ENCODE peak calls at places on chromosomes 13 and 19, in nine cellular contexts. A, E, G, I, L, S, J, Z and W are unnamed samples.

GRCh38 chr19:47444388-47444821 is 25.1 kb upstream of the MEIS3 start:
- DNase-seq in A (peak; percentile 78), E (no peak), G (peak; percentile 66), I (no peak), L (peak; percentile 68), S (no peak), J (no peak), Z (no peak), W (no peak)

GRCh38 chr13:106357198-106357597 is 178.3 kb downstream of the EFNB2 start:
- DNase-seq in A (no peak), E (no peak), G (no peak), I (no peak), L (no peak), S (no peak), J (no peak), Z (no peak), W (no peak)

GRCh38 chr13:49926019-49926418 is 10.1 kb downstream of the SPRYD7 start:
- DNase-seq in A (no peak), E (no peak), G (no peak), I (no peak), L (no peak), S (no peak), J (no peak), Z (no peak), W (no peak)

GRCh38 chr13:109235901-109236300 is 550.5 kb downstream of the IRS2 start:
- DNase-seq in A (no peak), E (no peak), G (no peak), I (no peak), L (no peak), S (no peak), J (no peak), Z (no peak), W (no peak)

GRCh38 chr19:10861118-10861651 is 10.2 kb upstream of the CARM1 start:
- DNase-seq in A (peak; percentile 66), E (peak; percentile 33), G (peak; percentile 29), I (no peak), L (peak; percentile 31), S (no peak), J (no peak), Z (no peak), W (peak; percentile 56)

GRCh38 chr19:44626067-44626624 is 12.8 kb downstream of the IGSF23 start:
- DNase-seq in A (no peak), E (peak; percentile 98), G (no peak), I (peak; percentile 86), L (no peak), S (no peak), J (no peak), Z (no peak), W (peak; percentile 94)

GRCh38 chr13:19767966-19768365 is 14.8 kb downstream of the PSPC1 start:
- DNase-seq in A (no peak), E (no peak), G (no peak), I (no peak), L (no peak), S (no peak), J (no peak), Z (no peak), W (no peak)

GRCh38 chr13:112110479-112110878 is 43.5 kb downstream of the SOX1 start:
- DNase-seq in A (no peak), E (no peak), G (no peak), I (no peak), L (no peak), S (no peak), J (no peak), Z (no peak), W (no peak)

GRCh38 chr13:19805765-19806164 is 23.0 kb upstream of the PSPC1 start:
- DNase-seq in A (no peak), E (no peak), G (no peak), I (no peak), L (no peak), S (no peak), J (no peak), Z (no peak), W (no peak)

GRCh38 chr13:113123226-113124150 is 889 bp downstream of the F10 start:
- DNase-seq in A (peak; percentile 38), E (no peak), G (peak; percentile 46), I (no peak), L (no peak), S (no peak), J (no peak), Z (no peak), W (no peak)
- TF ChIP-seq CTCF in A (no peak), E (peak; percentile 35), G (no peak), I (peak; percentile 26), L (no peak), S (no peak), J (no peak), Z (no peak), W (peak; percentile 45)

DNA sequence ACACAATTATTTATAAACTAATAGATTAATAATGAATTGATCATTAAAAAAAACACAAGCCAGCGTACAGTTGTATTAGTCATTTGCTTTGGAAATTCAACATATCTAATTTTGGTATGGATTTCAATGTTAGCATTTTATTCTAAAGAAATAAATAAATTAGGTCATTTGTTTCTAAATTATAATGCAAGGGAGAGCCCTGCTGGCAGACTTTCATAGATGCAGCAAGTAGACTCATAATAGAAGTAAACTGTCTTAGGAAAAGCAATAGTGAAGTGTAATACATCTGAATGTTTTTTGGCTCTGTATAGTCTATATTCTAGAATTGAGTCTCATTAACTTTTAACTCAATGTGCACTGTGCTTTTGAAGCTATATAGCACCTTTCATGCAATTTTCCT is 982.4 kb upstream of the MIR17HG start:
- DNase-seq in A (no peak), E (peak; percentile 7), G (no peak), I (no peak), L (no peak), S (no peak), J (no peak), Z (no peak), W (peak; percentile 69)
- TF ChIP-seq CTCF in A (no peak), E (peak; percentile 25), G (no peak), I (no peak), L (peak; percentile 48), S (peak; percentile 28), J (no peak), Z (no peak), W (peak; percentile 58)

GRCh38 chr13:101211261-101211660 is 205.0 kb downstream of the NALCN start:
- DNase-seq in A (no peak), E (peak; percentile 58), G (no peak), I (no peak), L (no peak), S (no peak), J (no peak), Z (no peak), W (peak; percentile 65)
- TF ChIP-seq CTCF in A (no peak), E (no peak), G (no peak), I (no peak), L (no peak), S (no peak), J (no peak), Z (no peak), W (no peak)

GRCh38 chr13:26221721-26222522 is at the start of gene RNF6:
- DNase-seq in A (peak; percentile 77), E (peak; percentile 99), G (peak; percentile 94), I (peak; percentile 98), L (peak; percentile 95), S (peak; percentile 97), J (peak; percentile 89), Z (peak; percentile 96), W (peak; percentile 100)
- TF ChIP-seq CTCF in A (no peak), E (no peak), G (no peak), I (no peak), L (no peak), S (no peak), J (no peak), Z (no peak), W (no peak)

DNA sequence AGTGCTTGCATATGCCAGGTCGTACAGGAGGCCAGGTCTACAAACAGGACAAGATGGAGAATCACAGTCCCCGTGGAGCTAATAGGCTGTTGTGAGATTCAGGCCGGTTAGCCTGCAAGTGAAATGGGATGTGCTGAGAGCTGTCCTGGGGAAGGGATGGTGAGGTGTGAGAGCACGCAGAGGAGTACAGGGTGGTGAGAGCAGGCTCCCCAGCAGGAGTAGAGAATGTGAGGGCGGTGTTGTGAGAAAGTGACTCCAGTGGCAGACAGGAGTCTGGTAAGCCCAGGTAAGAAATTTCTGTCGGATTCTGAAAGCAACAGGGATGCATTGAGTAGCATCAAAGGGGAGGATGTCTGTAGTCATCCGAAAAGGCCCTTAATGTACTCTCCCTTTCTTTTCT is 50.7 kb upstream of the GPR183 start:
- DNase-seq in A (no peak), E (no peak), G (no peak), I (no peak), L (no peak), S (no peak), J (no peak), Z (no peak), W (no peak)
- TF ChIP-seq CTCF in A (no peak), E (no peak), G (no peak), I (no peak), L (no peak), S (no peak), J (no peak), Z (no peak), W (no peak)

GRCh38 chr13:64158910-64159309 is 2743.3 kb upstream of the PCDH20 start:
- DNase-seq in A (no peak), E (peak; percentile 67), G (no peak), I (no peak), L (no peak), S (no peak), J (no peak), Z (no peak), W (peak; percentile 74)

DNA sequence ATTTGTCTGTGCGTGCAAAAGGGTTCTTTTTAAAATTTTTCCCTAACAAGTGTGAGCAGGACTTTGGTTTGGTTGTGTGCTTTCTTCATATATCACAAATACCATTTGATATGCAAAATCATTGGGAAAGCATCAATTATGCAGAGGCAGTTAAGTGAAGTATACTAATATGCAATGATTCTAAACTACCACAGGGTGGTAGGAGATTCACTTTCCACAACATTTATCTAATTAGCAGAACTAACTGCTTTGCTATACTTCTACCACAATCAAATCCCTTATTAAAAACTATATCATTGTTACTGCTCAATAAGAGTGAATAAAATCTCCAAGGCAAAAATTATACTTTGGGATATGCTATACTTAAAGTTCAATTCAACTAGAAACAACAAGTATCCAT is 2738.9 kb upstream of the PCDH20 start:
- DNase-seq in A (no peak), E (peak; percentile 28), G (no peak), I (no peak), L (no peak), S (no peak), J (no peak), Z (no peak), W (peak; percentile 67)
- TF ChIP-seq CTCF in A (no peak), E (peak; percentile 48), G (no peak), I (no peak), L (peak; percentile 42), S (peak; percentile 8), J (no peak), Z (no peak), W (peak; percentile 55)

DNA sequence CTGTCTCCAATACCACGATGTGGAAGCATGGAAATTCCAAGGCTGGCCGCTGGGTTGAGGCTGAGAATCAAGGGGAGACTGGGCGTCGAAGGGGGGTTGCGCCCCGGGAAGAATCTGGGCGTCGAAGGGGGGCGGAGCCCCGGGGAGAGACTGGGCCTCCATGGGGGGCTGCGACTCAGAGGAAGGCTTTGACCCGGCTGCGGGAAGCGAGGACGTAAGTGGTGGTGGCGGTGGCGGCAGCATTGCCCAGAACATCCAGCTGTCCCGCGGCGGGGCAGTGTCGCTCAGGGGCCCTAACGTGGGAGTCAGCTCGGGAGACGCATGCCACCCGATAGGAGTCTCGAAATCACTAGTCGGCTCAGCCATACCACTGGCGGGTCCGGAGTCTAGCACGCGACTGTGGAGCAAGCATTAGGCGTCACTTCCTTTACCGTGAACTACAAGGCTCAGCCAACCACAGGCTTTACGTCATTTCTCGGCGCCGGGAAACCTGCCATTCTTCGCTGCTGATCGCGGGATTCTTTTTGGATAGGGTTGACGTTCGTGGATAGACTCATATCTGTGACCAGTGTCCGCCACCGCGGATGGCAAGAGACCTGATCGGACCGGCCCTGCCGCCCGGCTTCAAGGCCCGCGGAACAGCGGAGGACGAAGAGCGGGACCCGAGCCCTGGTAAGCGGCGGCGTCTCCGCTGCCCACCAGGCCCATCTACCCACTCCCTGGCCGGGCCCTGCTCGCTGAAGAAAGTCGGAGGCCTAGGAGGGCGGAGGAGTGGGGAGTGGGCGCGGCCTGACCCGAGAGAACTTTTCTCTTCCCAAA is at the start of the genes GPALPP1 and NUFIP1:
- DNase-seq in A (peak; percentile 88), E (peak; percentile 92), G (peak; percentile 71), I (peak; percentile 78), L (peak; percentile 99), S (peak; percentile 96), J (peak; percentile 81), Z (peak; percentile 95), W (peak; percentile 94)
- TF ChIP-seq CTCF in A (no peak), E (peak; percentile 9), G (no peak), I (no peak), L (no peak), S (no peak), J (no peak), Z (no peak), W (peak; percentile 8)